ENCODE peak calls at places on chromosomes 11 and 22, in nine cellular contexts. S, L, U, M, A, F, P, Y and V are unnamed samples.

GRCh38 chr11:112513936-112514716 is 253.5 kb upstream of the PLET1 start:
- DNase-seq in P (no peak), U (no peak), M (no peak), S (no peak), Y (no peak), A (no peak), F (no peak), L (no peak), V (no peak)

GRCh38 chr22:43802897-43803495 is 9.1 kb downstream of the EFCAB6 start:
- DNase-seq in Y (no peak), M (no peak), S (no peak), L (no peak), U (no peak), P (no peak), A (no peak), F (no peak), V (no peak)

GRCh38 chr11:20671856-20672546 is 2.6 kb downstream of the NELL1 start:
- DNase-seq in P (no peak), A (no peak), L (no peak), S (peak; percentile 49), F (peak; percentile 58), U (peak; percentile 44), M (no peak), Y (no peak), V (no peak)

GRCh38 chr22:44884968-44885805 is 124.6 kb downstream of the PHF21B start:
- DNase-seq in M (no peak), P (no peak), Y (no peak), A (peak; percentile 47), F (peak; percentile 47), L (no peak), U (peak; percentile 23), S (no peak), V (no peak)

GRCh38 chr22:25404556-25404922 is 159.9 kb upstream of the GRK3 start:
- DNase-seq in L (no peak), M (peak; percentile 48), F (no peak), A (peak; percentile 61), S (no peak), P (no peak), U (peak; percentile 20), Y (no peak), V (peak; percentile 43)

GRCh38 chr11:61700221-61700620 is 20.0 kb downstream of the DAGLA start:
- DNase-seq in L (no peak), Y (peak; percentile 84), U (peak; percentile 97), F (no peak), A (no peak), S (no peak), P (no peak), M (no peak), V (peak; percentile 81)

GRCh38 chr22:38267086-38267485 is 5.7 kb downstream of the TMEM184B start:
- DNase-seq in U (no peak), F (no peak), A (no peak), Y (no peak), S (no peak), L (peak; percentile 58), P (no peak), M (no peak), V (no peak)

GRCh38 chr11:10309163-10310093 is 4.6 kb downstream of the ADM start:
- DNase-seq in P (peak; percentile 62), A (peak; percentile 89), L (no peak), F (no peak), S (no peak), Y (peak; percentile 88), M (no peak), U (peak; percentile 59), V (peak; percentile 69)

GRCh38 chr22:45438364-45438763 is 24.9 kb downstream of the RIBC2 start:
- DNase-seq in A (no peak), U (no peak), P (no peak), Y (no peak), L (no peak), S (no peak), F (no peak), M (no peak), V (no peak)

GRCh38 chr11:85717360-85717927 is 31.4 kb upstream of the CCDC89 start:
- DNase-seq in A (no peak), U (no peak), L (no peak), M (no peak), S (no peak), Y (no peak), P (no peak), F (no peak), V (no peak)

GRCh38 chr11:34840736-34841386 is 75.3 kb downstream of the APIP start:
- DNase-seq in S (peak; percentile 60), F (no peak), U (peak; percentile 65), A (no peak), P (no peak), Y (peak; percentile 51), M (no peak), L (peak; percentile 63), V (peak; percentile 66)

GRCh38 chr22:47474895-47475294 is 712.4 kb downstream of the TBC1D22A start:
- DNase-seq in S (no peak), P (no peak), F (no peak), U (no peak), L (no peak), M (no peak), Y (no peak), A (no peak), V (no peak)

GRCh38 chr11:104043137-104043536 is 6.7 kb downstream of the DDI1 start:
- DNase-seq in Y (no peak), P (no peak), L (no peak), U (no peak), A (no peak), S (no peak), F (no peak), M (no peak), V (no peak)

GRCh38 chr11:98565311-98565710 is 455.4 kb upstream of the CNTN5 start:
- DNase-seq in A (no peak), M (no peak), P (no peak), S (no peak), Y (no peak), F (no peak), L (no peak), U (no peak), V (no peak)

GRCh38 chr11:128464878-128465277 is 122.5 kb downstream of the ETS1 start:
- DNase-seq in S (no peak), F (no peak), M (no peak), A (no peak), U (no peak), L (no peak), Y (no peak), P (no peak), V (no peak)

GRCh38 chr11:21142007-21142406 is 472.6 kb downstream of the NELL1 start:
- DNase-seq in U (peak; percentile 44), F (no peak), P (no peak), Y (no peak), L (peak; percentile 16), M (peak; percentile 24), A (no peak), S (no peak), V (no peak)

GRCh38 chr11:92424281-92424680 is 199.7 kb downstream of the FAT3 start:
- DNase-seq in U (no peak), F (no peak), M (no peak), A (no peak), S (no peak), L (no peak), P (no peak), Y (no peak), V (no peak)

GRCh38 chr22:24485608-24486007 is 9.5 kb upstream of the UPB1 start:
- DNase-seq in L (no peak), U (no peak), M (no peak), F (no peak), S (no peak), A (no peak), Y (no peak), P (no peak), V (no peak)

GRCh38 chr11:100546714-100547113 is 140.4 kb upstream of the ARHGAP42 start:
- DNase-seq in A (no peak), Y (no peak), F (no peak), P (no peak), U (peak; percentile 90), S (no peak), M (no peak), L (no peak), V (no peak)

GRCh38 chr11:106670069-106670468 is 348.2 kb downstream of the GUCY1A2 start:
- DNase-seq in S (no peak), F (no peak), P (no peak), Y (no peak), M (no peak), A (no peak), U (no peak), L (no peak), V (no peak)